ENCODE peak calls at places on chromosomes 4 and X, in five cellular contexts. I, E, S, G and T are unnamed samples.

GRCh38 chr4:185573651-185574199 is 38.4 kb upstream of the PDLIM3 start:
- DNase-seq in G (no peak), S (no peak), I (peak; percentile 34), E (peak; percentile 51), T (no peak)

GRCh38 chr4:71441186-71442169 is 102.7 kb downstream of the SLC4A4 start:
- DNase-seq in G (no peak), S (no peak), E (no peak), I (no peak), T (no peak)

GRCh38 chrX:70196961-70197805 is 19.9 kb downstream of the DGAT2L6 start:
- DNase-seq in S (no peak), I (no peak), E (peak; percentile 79), G (no peak), T (no peak)

GRCh38 chr4:77994194-77994721 is 62.9 kb upstream of the FRAS1 start:
- DNase-seq in I (no peak), S (no peak), E (peak; percentile 64), G (no peak), T (no peak)

GRCh38 chr4:84594724-84595123 is 11.8 kb downstream of the CDS1 start:
- DNase-seq in I (no peak), E (no peak), S (no peak), G (no peak), T (no peak)

GRCh38 chr4:124499266-124499665 is 213.3 kb downstream of the ANKRD50 start:
- DNase-seq in I (no peak), G (no peak), S (no peak), E (peak; percentile 35), T (no peak)

GRCh38 chr4:143185253-143186107 is 763 bp downstream of the USP38 start:
- DNase-seq in I (no peak), S (peak; percentile 80), E (no peak), G (no peak), T (no peak)

GRCh38 chr4:153497091-153497531 is 31.0 kb downstream of the TMEM131L start:
- DNase-seq in S (no peak), I (no peak), E (no peak), G (no peak), T (no peak)

GRCh38 chrX:153494541-153495361 is at the start of gene BGN:
- DNase-seq in E (peak; percentile 8), G (no peak), S (no peak), I (no peak), T (no peak)